ENCODE peak calls at places on chromosomes 4 and X, in eight cellular contexts. U is body of pancreas, D is ovary, T is IMR-90, C is suprapubic skin, S is A549, F is upper lobe of left lung, I is uterus. V is an unnamed sample.

GRCh38 chrX:147468600-147468999 is 443.1 kb upstream of the FMR1 start:
- DNase-seq in D (no peak), S (no peak), F (no peak), T (no peak), C (no peak), U (no peak), I (no peak), V (no peak)

GRCh38 chrX:22730542-22730941 is 269.2 kb upstream of the DDX53 start:
- DNase-seq in S (no peak), D (no peak), C (no peak), F (no peak), U (no peak), I (no peak), T (no peak), V (no peak)

GRCh38 chr4:130738233-130738632 is 1642.3 kb downstream of the C4orf33 start:
- DNase-seq in I (no peak), T (no peak), S (no peak), F (peak; percentile 3), U (no peak), C (no peak), D (no peak), V (no peak)

GRCh38 chrX:36160056-36160455 is 240.5 kb downstream of the CFAP47 start:
- DNase-seq in I (no peak), U (no peak), T (no peak), D (no peak), S (no peak), C (no peak), F (no peak), V (no peak)

GRCh38 chrX:125646195-125646594 is 326.5 kb downstream of the TEX13C start:
- DNase-seq in F (no peak), U (no peak), I (no peak), T (no peak), C (no peak), S (no peak), D (no peak), V (no peak)

GRCh38 chr4:106329027-106329618 is 12.8 kb downstream of the AIMP1 start:
- DNase-seq in C (no peak), S (peak; percentile 18), F (no peak), T (peak; percentile 53), I (no peak), D (no peak), U (no peak), V (no peak)

GRCh38 chrX:131262738-131263679 is 26.1 kb downstream of the IGSF1 start:
- DNase-seq in U (peak; percentile 38), S (peak; percentile 37), D (no peak), I (no peak), F (no peak), C (no peak), T (no peak), V (no peak)

GRCh38 chrX:19728915-19729314 is 158.5 kb downstream of the SH3KBP1 start:
- DNase-seq in U (no peak), I (no peak), T (no peak), C (no peak), D (no peak), S (no peak), F (no peak), V (no peak)

GRCh38 chr4:149223659-149224058 is 592.0 kb downstream of the IQCM start:
- DNase-seq in C (no peak), I (no peak), F (no peak), S (no peak), D (no peak), U (no peak), T (peak; percentile 56), V (no peak)

GRCh38 chr4:157265281-157265680 is 44.8 kb downstream of the GRIA2 start:
- DNase-seq in D (no peak), U (peak; percentile 2), C (no peak), T (no peak), S (no peak), F (no peak), I (peak; percentile 43), V (no peak)

GRCh38 chr4:187128971-187129370 is 405.3 kb upstream of the FAT1 start:
- DNase-seq in I (no peak), D (no peak), U (no peak), F (no peak), T (peak; percentile 21), S (no peak), C (no peak), V (no peak)

GRCh38 chrX:39613997-39614679 is 483.6 kb downstream of the BCOR start:
- DNase-seq in S (no peak), U (peak; percentile 25), I (no peak), T (no peak), C (no peak), F (no peak), D (no peak), V (no peak)

GRCh38 chr4:7194251-7195137 is 2.2 kb downstream of the SORCS2 start:
- DNase-seq in T (no peak), U (no peak), C (peak; percentile 59), F (peak; percentile 90), S (peak; percentile 40), D (no peak), I (no peak), V (peak; percentile 51)

GRCh38 chr4:158239196-158239595 is 28.9 kb downstream of the TMEM144 start:
- DNase-seq in I (no peak), C (no peak), T (no peak), D (no peak), S (no peak), U (no peak), F (no peak), V (no peak)

GRCh38 chrX:108264376-108264775 is 172.8 kb downstream of the ATG4A start:
- DNase-seq in I (no peak), U (no peak), F (no peak), T (no peak), C (no peak), D (no peak), S (no peak), V (no peak)

GRCh38 chr4:17111959-17112659 is 213.7 kb upstream of the LDB2 start:
- DNase-seq in D (no peak), U (no peak), T (no peak), C (no peak), I (no peak), F (no peak), S (no peak), V (no peak)

GRCh38 chr4:177667687-177668086 is 225.4 kb upstream of the AGA start:
- DNase-seq in D (no peak), T (no peak), U (no peak), F (no peak), I (no peak), C (no peak), S (no peak), V (no peak)

GRCh38 chr4:72971572-72971971 is 97.9 kb downstream of the COX18 start:
- DNase-seq in D (no peak), C (no peak), U (no peak), F (no peak), S (no peak), I (no peak), T (peak; percentile 92), V (no peak)

GRCh38 chr4:80307183-80307735 is 28.3 kb upstream of the CFAP299 start:
- DNase-seq in D (no peak), U (no peak), T (peak; percentile 41), F (no peak), C (no peak), S (no peak), I (no peak), V (no peak)

GRCh38 chrX:109632906-109633504 is 8.0 kb upstream of the KCNE5 start:
- DNase-seq in T (peak; percentile 26), C (no peak), D (no peak), F (no peak), U (peak; percentile 6), I (no peak), S (peak; percentile 13), V (no peak)

GRCh38 chr4:72312032-72312650 is 256.9 kb downstream of the ADAMTS3 start:
- DNase-seq in U (peak; percentile 40), I (peak; percentile 76), D (peak; percentile 65), F (no peak), T (peak; percentile 89), S (no peak), C (peak; percentile 78), V (no peak)

GRCh38 chr4:101993002-101993840 is 202.7 kb downstream of the BANK1 start:
- DNase-seq in C (no peak), D (no peak), U (no peak), I (no peak), T (no peak), S (no peak), F (no peak), V (no peak)
- H3K4me1 ChIP-seq in C (peaks cover 22% of the 10 kb centered on the region), D (peaks cover 2% of the 10 kb centered on the region), U (no peaks in the 10 kb centered on the region), I (no peaks in the 10 kb centered on the region), T (no peaks in the 10 kb centered on the region), S (peaks cover 12% of the 10 kb centered on the region), F (no peaks in the 10 kb centered on the region), V (peaks cover 17% of the 10 kb centered on the region)

GRCh38 chr4:118834960-118835895 is 698 bp downstream of the SEC24D start:
- DNase-seq in D (peak; percentile 50), U (peak; percentile 87), F (no peak), T (peak; percentile 94), I (peak; percentile 71), S (peak; percentile 25), C (no peak), V (peak; percentile 87)
- TF ChIP-seq POLR2A in D (no peak), U (peak; percentile 69), F (no peak), T (peak; percentile 88), I (peak; percentile 52), S (no peak), C (no peak), V (no peak)

DNA sequence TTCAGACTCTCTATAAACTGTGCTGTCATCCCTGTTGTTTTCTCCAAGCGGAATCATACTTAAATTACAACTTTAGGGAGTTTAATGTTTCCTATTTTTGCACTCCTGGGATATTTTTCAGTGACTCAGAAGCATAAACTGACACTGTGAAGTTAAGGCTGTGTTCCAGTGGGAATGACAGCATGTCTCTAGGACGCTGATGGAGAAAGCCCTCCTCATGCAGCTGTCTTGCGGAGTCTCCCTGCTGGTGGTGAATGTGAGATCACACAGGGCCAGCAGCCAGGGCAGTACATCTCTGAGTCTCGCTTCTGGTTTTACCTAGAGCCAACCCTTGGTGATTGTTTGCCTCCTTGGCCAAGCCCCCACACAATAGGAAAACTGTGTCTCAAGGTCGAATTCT is 53.3 kb downstream of the NFKB1 start:
- DNase-seq in I (peak; percentile 74), D (no peak), C (no peak), T (peak; percentile 92), S (no peak), F (no peak), U (peak; percentile 22), V (no peak)
- H3K4me1 ChIP-seq in I (peaks cover 21% of the 10 kb centered on the region), D (peaks cover 2% of the 10 kb centered on the region), C (peaks cover 9% of the 10 kb centered on the region), T (peaks cover 3% of the 10 kb centered on the region), S (peaks cover 8% of the 10 kb centered on the region), F (peaks cover 18% of the 10 kb centered on the region), U (peaks cover 10% of the 10 kb centered on the region), V (peaks cover 23% of the 10 kb centered on the region)

GRCh38 chr4:119317996-119318395 is 3.9 kb downstream of the FABP2 start:
- DNase-seq in I (no peak), F (no peak), C (no peak), U (no peak), D (no peak), T (no peak), S (no peak), V (no peak)

GRCh38 chr4:119321921-119322687 is at the start of gene FABP2:
- DNase-seq in I (no peak), T (no peak), S (no peak), D (no peak), U (no peak), C (no peak), F (no peak), V (no peak)
- TF ChIP-seq POLR2A in I (no peak), T (no peak), S (no peak), D (no peak), U (no peak), C (no peak), F (no peak), V (no peak)

GRCh38 chrX:13077168-13077567 is 32.7 kb upstream of the FAM9C start:
- DNase-seq in S (no peak), T (peak; percentile 47), U (peak; percentile 19), D (no peak), I (no peak), F (no peak), C (no peak), V (no peak)
- H3K4me1 ChIP-seq in S (peaks cover 16% of the 10 kb centered on the region), T (peaks cover 2% of the 10 kb centered on the region), U (peaks cover 10% of the 10 kb centered on the region), D (no peaks in the 10 kb centered on the region), I (no peaks in the 10 kb centered on the region), F (peaks cover 14% of the 10 kb centered on the region), C (peaks cover 6% of the 10 kb centered on the region), V (peaks cover 31% of the 10 kb centered on the region)

V was measured in spleen.